ENCODE peak calls at places on chromosomes 2 and 18, in nine cellular contexts. H, M, J, L, Z, W, E, B and U are unnamed samples.

GRCh38 chr2:216666461-216667233 is 28.7 kb downstream of the IGFBP5 start:
- DNase-seq in H (peak), M (peak), J (peak), L (peak), Z (peak), W (peak), E (peak), B (peak), U (no peak)

GRCh38 chr2:18684202-18685040 is 95.1 kb upstream of the NT5C1B start:
- DNase-seq in H (no peak), M (no peak), J (no peak), L (no peak), Z (no peak), W (no peak), E (peak), B (no peak), U (peak)

GRCh38 chr18:26386002-26386401 is 159.8 kb downstream of the TAF4B start:
- DNase-seq in H (peak), M (peak), J (no peak), L (peak), Z (no peak), W (no peak), E (no peak), B (no peak), U (peak)

GRCh38 chr2:27890146-27891062 is at the start of the genes BABAM2 and RBKS:
- DNase-seq in H (peak), M (peak), J (peak), L (peak), Z (peak), W (peak), E (peak), B (peak), U (peak)

GRCh38 chr2:233331536-233331935 is 22.8 kb upstream of the DGKD start:
- DNase-seq in H (no peak), M (no peak), J (no peak), L (no peak), Z (no peak), W (peak), E (peak), B (peak), U (no peak)

GRCh38 chr2:126676814-126677538 is 21.0 kb downstream of the GYPC start:
- DNase-seq in H (no peak), M (no peak), J (no peak), L (no peak), Z (no peak), W (no peak), E (no peak), B (no peak), U (no peak)

GRCh38 chr2:37168217-37168981 is 11.6 kb upstream of the EIF2AK2 start:
- DNase-seq in H (peak), M (peak), J (peak), L (peak), Z (peak), W (no peak), E (peak), B (no peak), U (no peak)

GRCh38 chr18:56748698-56749268 is 97.6 kb downstream of the WDR7 start:
- DNase-seq in H (peak), M (peak), J (no peak), L (peak), Z (peak), W (no peak), E (no peak), B (no peak), U (no peak)

GRCh38 chr2:457287-457686 is 169.4 kb upstream of the ALKAL2 start:
- DNase-seq in H (no peak), M (no peak), J (no peak), L (no peak), Z (no peak), W (no peak), E (no peak), B (no peak), U (no peak)

GRCh38 chr2:199659207-199659606 is 191.8 kb downstream of the FTCDNL1 start:
- DNase-seq in H (no peak), M (peak), J (peak), L (peak), Z (peak), W (no peak), E (peak), B (peak), U (peak)

GRCh38 chr18:39770399-39770798 is 2184.6 kb upstream of the PIK3C3 start:
- DNase-seq in H (no peak), M (no peak), J (no peak), L (no peak), Z (no peak), W (no peak), E (no peak), B (no peak), U (no peak)

GRCh38 chr2:45190481-45190880 is 181.2 kb upstream of the SIX2 start:
- DNase-seq in H (peak), M (peak), J (peak), L (no peak), Z (peak), W (no peak), E (no peak), B (no peak), U (no peak)

GRCh38 chr2:107303964-107304363 is 418.0 kb upstream of the ST6GAL2 start:
- DNase-seq in H (peak), M (peak), J (no peak), L (peak), Z (no peak), W (no peak), E (no peak), B (no peak), U (no peak)

GRCh38 chr2:45289997-45290673 is 280.9 kb upstream of the SIX2 start:
- DNase-seq in H (no peak), M (no peak), J (no peak), L (no peak), Z (no peak), W (no peak), E (no peak), B (no peak), U (no peak)

GRCh38 chr2:120680136-120680761 is 55.4 kb upstream of the GLI2 start:
- DNase-seq in H (peak), M (peak), J (peak), L (peak), Z (peak), W (peak), E (peak), B (peak), U (peak)

GRCh38 chr18:51028201-51028805 is 1.7 kb upstream of the SMAD4 start:
- DNase-seq in H (peak), M (no peak), J (no peak), L (no peak), Z (peak), W (no peak), E (peak), B (no peak), U (no peak)

GRCh38 chr2:144524190-144524957 is 4.5 kb upstream of the ZEB2 start:
- DNase-seq in H (no peak), M (peak), J (no peak), L (no peak), Z (peak), W (no peak), E (no peak), B (peak), U (no peak)

GRCh38 chr2:61536086-61536722 is 2.0 kb downstream of the XPO1 start:
- DNase-seq in H (no peak), M (peak), J (peak), L (peak), Z (peak), W (no peak), E (no peak), B (peak), U (no peak)